ENCODE peak calls at places on chromosomes 3 and 15, in six cellular contexts. F is astrocyte of the spinal cord, D is neural crest cell, C is cardiac fibroblast, Z is neural progenitor cell, J is tibial nerve. V is an unnamed sample.

GRCh38 chr15:84034831-84035753 is 200.5 kb upstream of the GOLGA6L4 start:
- DNase-seq in F (peak), D (no peak), C (peak), Z (peak), J (no peak), V (no peak)

GRCh38 chr3:134803051-134803505 is 8.0 kb downstream of the EPHB1 start:
- DNase-seq in F (no peak), D (no peak), C (no peak), Z (no peak), J (no peak), V (no peak)

GRCh38 chr3:150135321-150135721 is 164.6 kb upstream of the PFN2 start:
- DNase-seq in F (peak), D (no peak), C (no peak), Z (no peak), J (no peak), V (no peak)

GRCh38 chr3:131735121-131735520 is 232.3 kb upstream of the MRPL3 start:
- DNase-seq in F (peak), D (no peak), C (no peak), Z (no peak), J (no peak), V (no peak)

GRCh38 chr15:68572921-68573320 is 5.9 kb upstream of the CORO2B start:
- DNase-seq in F (no peak), D (no peak), C (no peak), Z (no peak), J (no peak), V (no peak)

GRCh38 chr15:71364117-71364584 is 248.9 kb downstream of the THSD4 start:
- DNase-seq in F (no peak), D (no peak), C (no peak), Z (no peak), J (no peak), V (no peak)

GRCh38 chr3:72102057-72102711 is 317.2 kb upstream of the PROK2 start:
- DNase-seq in F (no peak), D (no peak), C (no peak), Z (no peak), J (no peak), V (no peak)

GRCh38 chr3:197286678-197287077 is 11.7 kb downstream of the DLG1 start:
- DNase-seq in F (no peak), D (no peak), C (no peak), Z (no peak), J (no peak), V (no peak)

GRCh38 chr15:98785796-98786581 is 137.7 kb downstream of the IGF1R start:
- DNase-seq in F (no peak), D (no peak), C (no peak), Z (peak), J (no peak), V (no peak)

GRCh38 chr3:128590948-128591347 is 59.7 kb downstream of the RPN1 start:
- DNase-seq in F (no peak), D (no peak), C (no peak), Z (peak), J (no peak), V (no peak)
- TF ChIP-seq CTCF in F (peak), D (no peak), C (peak), Z (peak), J (no peak), V (no peak)

GRCh38 chr15:25862469-25863066 is 559 bp downstream of the ATP10A start:
- DNase-seq in F (peak), D (no peak), C (peak), Z (peak), J (no peak), V (peak)
- TF ChIP-seq CTCF in F (no peak), D (no peak), C (no peak), Z (no peak), J (no peak), V (no peak)

GRCh38 chr3:105856605-105857004 is 12.2 kb downstream of the CBLB start:
- DNase-seq in F (no peak), D (no peak), C (no peak), Z (no peak), J (no peak), V (no peak)
- TF ChIP-seq CTCF in F (no peak), D (no peak), C (no peak), Z (no peak), J (no peak), V (no peak)

DNA sequence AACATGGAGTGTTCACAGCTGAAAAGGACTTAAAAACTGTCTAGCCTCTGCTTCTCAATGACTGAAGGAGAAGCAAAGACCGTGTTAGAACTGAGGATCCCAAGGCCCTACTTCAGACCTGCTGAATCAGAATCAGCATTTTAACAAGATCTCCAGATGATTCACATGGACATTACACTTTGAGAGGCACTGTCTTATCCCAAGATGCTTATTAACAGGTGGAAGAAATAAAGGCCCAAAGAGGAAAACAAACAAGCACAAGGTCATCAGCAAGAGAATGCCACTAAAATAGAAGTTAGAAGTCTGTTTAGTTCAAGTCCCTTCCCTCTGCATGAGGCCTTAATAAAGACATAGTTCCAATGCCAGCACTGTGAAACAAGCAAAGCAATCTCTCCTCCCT is 191.4 kb upstream of the BCL6 start:
- DNase-seq in F (no peak), D (no peak), C (no peak), Z (no peak), J (no peak), V (no peak)
- TF ChIP-seq CTCF in F (no peak), D (no peak), C (no peak), Z (no peak), J (no peak), V (no peak)

GRCh38 chr3:77815467-77815866 is 775.6 kb downstream of the ROBO2 start:
- DNase-seq in F (no peak), D (no peak), C (no peak), Z (peak), J (no peak), V (no peak)
- TF ChIP-seq CTCF in F (peak), D (peak), C (no peak), Z (peak), J (no peak), V (no peak)

GRCh38 chr15:40807028-40807887 is at the start of the genes DNAJC17 and ZFYVE19:
- DNase-seq in F (peak), D (peak), C (peak), Z (peak), J (peak), V (peak)
- TF ChIP-seq CTCF in F (no peak), D (peak), C (no peak), Z (peak), J (no peak), V (no peak)

DNA sequence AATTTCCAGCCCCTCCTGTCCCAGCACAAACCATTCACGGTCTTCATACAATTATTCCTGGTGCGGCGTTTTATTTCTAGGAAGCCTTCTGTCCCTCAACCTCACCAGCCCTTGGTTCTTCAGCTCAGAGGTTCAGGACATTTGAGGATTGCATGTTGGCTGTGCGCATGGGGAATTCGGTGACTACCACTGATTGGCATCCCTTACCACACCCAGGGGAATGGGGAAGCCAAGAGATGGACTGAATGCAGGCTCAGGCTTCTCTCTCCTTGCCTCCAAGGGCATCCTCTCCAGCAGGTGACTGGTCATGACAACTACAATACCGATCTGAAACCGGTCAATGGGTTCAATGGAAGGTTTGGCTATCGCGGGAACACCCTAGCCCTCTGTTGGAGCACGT is 153.8 kb downstream of the MTHFS start:
- DNase-seq in F (no peak), D (no peak), C (no peak), Z (no peak), J (no peak), V (no peak)
- TF ChIP-seq CTCF in F (no peak), D (no peak), C (no peak), Z (no peak), J (no peak), V (no peak)

DNA sequence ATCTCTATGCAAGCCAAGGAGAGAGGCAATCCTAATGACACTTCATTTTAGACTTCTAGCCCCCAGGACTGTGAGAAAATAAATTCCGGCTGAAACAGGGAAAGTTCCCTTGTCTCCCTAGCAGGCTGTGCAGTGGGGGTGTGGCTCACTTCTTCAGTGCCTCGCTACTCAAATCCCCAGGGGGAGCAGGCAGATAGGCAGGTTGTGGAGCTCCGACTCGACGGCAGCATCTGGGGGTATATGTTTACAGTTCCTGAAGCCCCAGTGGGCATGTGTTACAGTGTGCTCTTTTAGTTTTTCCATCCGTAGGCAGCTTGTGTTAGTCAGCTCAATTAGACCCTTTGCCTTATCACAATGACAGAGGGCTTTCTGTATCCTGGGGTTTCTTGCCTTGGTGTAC is 836.5 kb downstream of the PDCD6IP start:
- DNase-seq in F (no peak), D (no peak), C (no peak), Z (no peak), J (no peak), V (no peak)
- TF ChIP-seq CTCF in F (no peak), D (no peak), C (no peak), Z (no peak), J (no peak), V (no peak)

DNA sequence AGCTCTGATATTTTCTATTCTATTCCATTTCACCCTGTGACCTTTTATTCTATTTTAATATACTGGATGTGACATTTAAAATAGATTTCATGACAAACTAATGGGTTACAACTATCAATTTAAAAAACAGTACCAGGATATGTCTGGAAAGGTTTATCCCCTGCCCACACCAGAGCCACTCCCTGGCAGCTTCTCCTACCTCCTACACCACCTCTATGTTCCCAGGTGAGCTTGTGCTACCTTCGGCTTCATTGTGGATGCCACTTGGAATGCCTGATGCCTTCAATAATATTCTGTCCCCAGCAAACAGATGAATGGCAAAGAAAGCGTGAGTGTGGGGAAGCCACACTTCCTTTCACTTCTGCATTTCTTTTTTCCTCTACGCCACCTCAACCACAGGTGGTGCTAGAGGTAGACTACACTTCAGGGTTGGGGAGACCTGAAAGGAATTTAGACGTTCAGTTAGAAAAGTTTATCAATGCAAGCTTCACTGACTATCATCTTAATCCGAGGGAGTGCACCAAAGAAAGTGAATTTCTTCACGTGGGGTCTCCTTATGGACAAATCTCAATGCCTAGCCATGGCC is 213.0 kb downstream of the SSR3 start:
- DNase-seq in F (no peak), D (no peak), C (no peak), Z (no peak), J (no peak), V (no peak)
- TF ChIP-seq CTCF in F (no peak), D (no peak), C (no peak), Z (no peak), J (no peak), V (no peak)